ENCODE peak calls at places on chromosomes 12 and 14, in nine cellular contexts. E, X, N, M, G, L, S, K and J are unnamed samples.

GRCh38 chr12:97609957-97610356 is 147.4 kb downstream of the RMST start:
- DNase-seq in G (no peak), S (no peak), E (no peak), X (no peak), N (no peak), M (no peak), L (no peak), K (no peak), J (no peak)

GRCh38 chr14:71523630-71524320 is 408.5 kb upstream of the RGS6 start:
- DNase-seq in E (no peak), X (no peak), N (no peak), L (no peak), G (no peak), S (no peak), M (no peak), K (no peak), J (no peak)

GRCh38 chr12:58176296-58176869 is 235.0 kb downstream of the ATP23 start:
- DNase-seq in S (peak), K (no peak), X (peak), M (peak), L (peak), N (peak), G (peak), E (no peak), J (peak)

GRCh38 chr12:120705618-120706017 is 4.6 kb upstream of the UNC119B start:
- DNase-seq in E (no peak), N (no peak), G (no peak), X (no peak), K (no peak), L (no peak), S (no peak), M (no peak), J (no peak)

GRCh38 chr12:121812320-121812871 is 8.6 kb downstream of the SETD1B start:
- DNase-seq in L (peak), X (peak), S (peak), M (no peak), E (peak), K (peak), N (no peak), G (no peak), J (peak)

GRCh38 chr14:60092516-60092915 is 793 bp downstream of the PCNX4 start:
- DNase-seq in E (no peak), S (peak), L (peak), N (no peak), G (peak), M (no peak), K (no peak), X (peak), J (peak)

GRCh38 chr12:103901518-103902173 is 28.6 kb upstream of the HSP90B1 start:
- DNase-seq in N (no peak), X (no peak), K (no peak), S (peak), M (no peak), E (no peak), G (no peak), L (no peak), J (peak)

GRCh38 chr14:59582845-59583509 is 6.4 kb upstream of the CCDC175 start:
- DNase-seq in X (no peak), E (peak), N (no peak), K (no peak), S (no peak), M (no peak), L (no peak), G (no peak), J (no peak)

GRCh38 chr12:49293056-49293956 is 1.6 kb upstream of the PRPH start:
- DNase-seq in K (no peak), E (no peak), L (peak), X (no peak), N (no peak), M (no peak), S (no peak), G (peak), J (no peak)

GRCh38 chr12:81627336-81628189 is 131.6 kb downstream of the PPFIA2 start:
- DNase-seq in M (peak), K (no peak), E (no peak), L (peak), G (peak), N (no peak), X (peak), S (no peak), J (no peak)

GRCh38 chr12:115452751-115453281 is 768.8 kb upstream of the TBX3 start:
- DNase-seq in S (no peak), E (no peak), N (no peak), M (no peak), L (no peak), K (no peak), G (no peak), X (no peak), J (no peak)

GRCh38 chr12:96425973-96426372 is 25.7 kb upstream of the CDK17 start:
- DNase-seq in E (no peak), G (no peak), S (no peak), K (no peak), M (no peak), N (no peak), X (no peak), L (no peak), J (no peak)

GRCh38 chr14:31000629-31001338 is 24.7 kb upstream of the AP4S1 start:
- DNase-seq in M (no peak), L (no peak), S (no peak), X (no peak), N (no peak), K (no peak), E (no peak), G (no peak), J (no peak)

GRCh38 chr14:73168274-73168673 is 32.0 kb downstream of the PSEN1 start:
- DNase-seq in E (no peak), M (no peak), X (no peak), S (no peak), G (no peak), K (peak), L (peak), N (no peak), J (no peak)

GRCh38 chr14:52875707-52876106 is 75.1 kb downstream of the FERMT2 start:
- DNase-seq in E (no peak), L (no peak), S (no peak), X (no peak), K (no peak), M (no peak), G (no peak), N (no peak), J (no peak)

GRCh38 chr12:1529862-1530591 is 64.4 kb downstream of the FBXL14 start:
- DNase-seq in L (no peak), K (no peak), N (no peak), G (no peak), E (no peak), S (peak), X (no peak), M (no peak), J (no peak)

GRCh38 chr12:12323118-12323517 is 26.9 kb downstream of the MANSC1 start:
- DNase-seq in S (no peak), K (no peak), M (no peak), L (no peak), X (no peak), E (no peak), G (no peak), N (no peak), J (no peak)

GRCh38 chr12:78085562-78086182 is 255.0 kb downstream of the NAV3 start:
- DNase-seq in E (no peak), N (no peak), G (no peak), S (no peak), X (no peak), M (peak), L (no peak), K (no peak), J (no peak)

GRCh38 chr12:69059465-69060457 is 126.8 kb upstream of the CPM start:
- DNase-seq in N (no peak), G (no peak), K (no peak), S (peak), E (no peak), L (no peak), M (peak), X (peak), J (no peak)

GRCh38 chr12:76033116-76034001 is 1.8 kb upstream of the PHLDA1 start:
- DNase-seq in G (no peak), M (no peak), X (no peak), L (no peak), E (no peak), S (no peak), N (no peak), K (no peak), J (no peak)

GRCh38 chr12:47868552-47869031 is 36.2 kb downstream of the VDR start:
- DNase-seq in X (no peak), E (no peak), N (no peak), M (no peak), S (no peak), G (no peak), K (no peak), L (no peak), J (no peak)